ENCODE peak calls at places on chromosome 17, in ten cellular contexts. P is esophagus muscularis mucosa, X is body of pancreas, V is NB4, N is endothelial cell of umbilical vein, Q is Peyer's patch, T is tibial nerve, J is uterus, W is HCT116, Z is esophagus squamous epithelium. F is an unnamed sample.

GRCh38 chr17:33163827-33164555 is 129.1 kb downstream of the ASIC2 start:
- DNase-seq in Q (no peak), T (no peak), W (no peak), N (no peak), V (no peak), X (no peak), J (peak; percentile 37), Z (no peak), P (no peak), F (no peak)

GRCh38 chr17:79626156-79626890 is 15.5 kb upstream of the RBFOX3 start:
- DNase-seq in Q (peak; percentile 33), T (no peak), V (no peak), Z (no peak), W (no peak), X (peak; percentile 1), P (peak; percentile 85), J (peak; percentile 9), N (no peak), F (peak; percentile 3)

GRCh38 chr17:58314706-58315015 is 13.9 kb downstream of the TSPOAP1 start:
- DNase-seq in J (no peak), Z (no peak), W (no peak), V (no peak), Q (no peak), N (no peak), X (no peak), T (no peak), P (no peak), F (no peak)

GRCh38 chr17:75371981-75372380 is 33.5 kb downstream of the GRB2 start:
- DNase-seq in Q (no peak), J (no peak), W (no peak), P (no peak), Z (no peak), V (no peak), X (no peak), T (no peak), N (no peak), F (no peak)

GRCh38 chr17:38893612-38894011 is 23.8 kb downstream of the LASP1 start:
- DNase-seq in P (no peak), T (no peak), J (no peak), X (no peak), V (peak; percentile 94), W (no peak), N (peak; percentile 24), Z (no peak), Q (no peak), F (peak; percentile 43)

GRCh38 chr17:57662021-57662420 is 83.1 kb downstream of the CCDC182 start:
- DNase-seq in N (no peak), Z (no peak), X (no peak), T (no peak), W (no peak), V (no peak), Q (no peak), P (no peak), J (no peak), F (no peak)

GRCh38 chr17:49993423-49994037 is 1.5 kb downstream of the DLX3 start:
- DNase-seq in J (no peak), Z (no peak), V (peak; percentile 25), T (no peak), W (no peak), N (no peak), X (peak; percentile 28), Q (peak; percentile 57), P (no peak), F (no peak)

GRCh38 chr17:67092291-67092690 is 47.9 kb downstream of the CACNG1 start:
- DNase-seq in W (no peak), Q (no peak), V (no peak), X (no peak), T (no peak), J (no peak), Z (no peak), P (no peak), N (peak; percentile 11), F (no peak)

GRCh38 chr17:45976755-45977505 is 22.1 kb upstream of the STH start:
- DNase-seq in V (no peak), X (no peak), Z (no peak), T (no peak), P (no peak), W (no peak), J (no peak), Q (no peak), N (no peak), F (no peak)

GRCh38 chr17:35486920-35487727 is 38.6 kb upstream of the SLFN13 start:
- DNase-seq in J (peak; percentile 24), W (no peak), Z (no peak), N (peak; percentile 11), V (peak; percentile 98), X (peak; percentile 35), P (no peak), Q (peak; percentile 81), T (peak; percentile 15), F (peak; percentile 53)

GRCh38 chr17:44981221-44981968 is 13.3 kb upstream of the C1QL1 start:
- DNase-seq in Q (no peak), W (no peak), T (no peak), P (no peak), N (peak; percentile 86), X (no peak), V (no peak), J (no peak), Z (no peak), F (no peak)

GRCh38 chr17:16447676-16448075 is 32.3 kb downstream of the TRPV2 start:
- DNase-seq in T (no peak), N (no peak), P (no peak), J (no peak), X (no peak), W (no peak), V (peak; percentile 79), Z (no peak), Q (no peak), F (no peak)

GRCh38 chr17:74233937-74234336 is 20.6 kb downstream of the TTYH2 start:
- DNase-seq in W (no peak), X (no peak), J (no peak), Q (no peak), V (no peak), P (no peak), Z (no peak), N (no peak), T (no peak), F (no peak)

GRCh38 chr17:59001158-59001814 is 105.4 kb downstream of the TRIM37 start:
- DNase-seq in T (peak; percentile 34), J (peak; percentile 18), Q (peak; percentile 90), N (peak; percentile 71), P (no peak), Z (peak; percentile 38), X (peak; percentile 26), W (no peak), V (peak; percentile 74), F (peak; percentile 31)

GRCh38 chr17:43753488-43754129 is 5.0 kb downstream of the SOST start:
- DNase-seq in T (no peak), Z (no peak), N (no peak), V (peak; percentile 53), J (no peak), Q (no peak), P (no peak), X (no peak), W (no peak), F (no peak)

GRCh38 chr17:40180694-40181093 is 3.4 kb downstream of the RAPGEFL1 start:
- DNase-seq in W (no peak), J (no peak), P (no peak), Z (no peak), X (peak; percentile 61), N (no peak), Q (peak; percentile 92), T (no peak), V (no peak), F (peak; percentile 93)
- TF ChIP-seq POLR2A in W (no peak), J (no peak), P (no peak), Z (peak; percentile 35), X (no peak), N (no peak), Q (peak; percentile 95), T (no peak), V (no peak), F (peak; percentile 94)

GRCh38 chr17:8188408-8188839 is 1.6 kb downstream of the BORCS6 start:
- DNase-seq in P (no peak), Q (no peak), X (peak; percentile 26), T (no peak), Z (no peak), N (peak; percentile 12), J (no peak), V (no peak), W (no peak), F (no peak)

GRCh38 chr17:8192070-8192815 is 2.3 kb upstream of the BORCS6 start:
- DNase-seq in V (peak; percentile 85), N (peak; percentile 93), X (peak; percentile 82), P (peak; percentile 97), Q (peak; percentile 91), J (peak; percentile 94), T (peak; percentile 96), W (no peak), Z (no peak), F (peak; percentile 85)

GRCh38 chr17:8189711-8190477 is at the start of gene BORCS6:
- DNase-seq in N (peak; percentile 98), J (peak; percentile 98), Q (peak; percentile 99), Z (peak; percentile 92), X (peak; percentile 97), V (peak; percentile 96), P (peak; percentile 99), T (peak; percentile 96), W (peak; percentile 96), F (peak; percentile 98)

GRCh38 chr17:8189041-8189710 is 804 bp downstream of the BORCS6 start:
- DNase-seq in P (no peak), Q (peak; percentile 72), X (peak; percentile 40), V (no peak), N (peak; percentile 37), W (no peak), Z (no peak), J (no peak), T (no peak), F (peak; percentile 57)

DNA sequence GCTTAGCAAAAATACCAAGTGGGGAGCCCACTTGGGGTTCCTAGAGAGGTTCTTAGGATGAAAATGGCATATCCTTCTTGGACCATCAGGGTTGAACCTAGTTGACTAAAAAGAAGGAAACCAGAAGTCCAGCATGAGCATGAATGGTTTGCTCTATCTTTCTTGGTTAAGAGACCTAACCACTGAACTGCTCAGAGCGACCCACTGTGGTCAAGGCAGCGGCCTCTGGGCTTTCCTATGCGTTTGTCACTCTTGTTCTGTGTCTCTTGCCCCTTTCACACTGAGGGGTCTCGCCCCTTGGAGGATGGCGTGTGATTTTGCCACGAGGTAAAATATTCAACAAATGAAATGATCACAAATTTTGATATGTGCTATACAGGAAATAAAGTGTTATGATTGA is 526 bp upstream of the BORCS6 start:
- DNase-seq in P (no peak), N (no peak), V (no peak), T (no peak), X (no peak), Q (no peak), Z (no peak), W (no peak), J (no peak), F (no peak)
- H3K4me3 ChIP-seq in P (peak overlapping the region; percentile 87), N (peak overlapping the region; percentile 3), V (peak overlapping the region; percentile 4), T (no peak overlapping the region), X (no peak overlapping the region), Q (peak overlapping the region; percentile 86), Z (peak overlapping the region; percentile 85), W (peak overlapping the region; percentile 75), J (no peak overlapping the region), F (no peak overlapping the region)

GRCh38 chr17:81553616-81554181 is 1.5 kb upstream of the FAAP100 start:
- DNase-seq in P (no peak), Z (no peak), W (peak; percentile 16), J (peak; percentile 67), X (peak; percentile 44), N (peak; percentile 89), T (peak; percentile 14), V (peak; percentile 67), Q (no peak), F (peak; percentile 33)
- TF ChIP-seq POLR2A in P (peak; percentile 27), Z (no peak), W (no peak), J (no peak), X (no peak), N (no peak), T (no peak), V (no peak), Q (no peak), F (no peak)

GRCh38 chr17:4555863-4556646 is 871 bp upstream of the MYBBP1A start:
- DNase-seq in T (no peak), W (no peak), N (no peak), J (no peak), Z (no peak), V (no peak), Q (peak; percentile 47), P (no peak), X (no peak), F (no peak)
- H3K4me3 ChIP-seq in T (peak overlapping the region; percentile 96), W (peak overlapping the region; percentile 100), N (peak overlapping the region; percentile 84), J (peak overlapping the region; percentile 82), Z (peak overlapping the region; percentile 86), V (peak overlapping the region; percentile 90), Q (peak overlapping the region; percentile 81), P (peak overlapping the region; percentile 91), X (peak overlapping the region; percentile 77), F (peak overlapping the region; percentile 75)